ENCODE peak calls at places on chromosomes 6 and 20, in seven cellular contexts. P, R, Z, W, F, B and Y are unnamed samples. For H3K9me3, the result is how much of the 10 kb centered on the place peaks cover.

GRCh38 chr6:15017251-15017650 is 228.6 kb upstream of the JARID2 start:
- DNase-seq in P (peak), R (no peak), Z (no peak), W (no peak), F (peak), B (no peak), Y (peak)

GRCh38 chr20:45047581-45048119 is 53.3 kb downstream of the KCNS1 start:
- DNase-seq in P (no peak), R (no peak), Z (no peak), W (no peak), F (no peak), B (no peak), Y (no peak)

GRCh38 chr6:1545654-1546053 is 64.1 kb upstream of the FOXC1 start:
- DNase-seq in P (no peak), R (no peak), Z (no peak), W (no peak), F (no peak), B (no peak), Y (no peak)

GRCh38 chr6:152458648-152459047 is 178.5 kb downstream of the SYNE1 start:
- DNase-seq in P (no peak), R (no peak), Z (no peak), W (no peak), F (no peak), B (no peak), Y (no peak)

GRCh38 chr6:170245233-170245992 is 45.5 kb downstream of the DLL1 start:
- DNase-seq in P (no peak), R (no peak), Z (no peak), W (no peak), F (no peak), B (no peak), Y (no peak)

GRCh38 chr6:46832816-46833215 is 39.6 kb downstream of the MEP1A start:
- DNase-seq in P (no peak), R (no peak), Z (no peak), W (no peak), F (no peak), B (no peak), Y (no peak)

GRCh38 chr20:36988494-36988966 is 37.0 kb upstream of the SAMHD1 start:
- DNase-seq in P (no peak), R (no peak), Z (no peak), W (no peak), F (no peak), B (no peak), Y (no peak)

GRCh38 chr6:167907837-167908681 is 81.3 kb downstream of the AFDN start:
- DNase-seq in P (no peak), R (no peak), Z (no peak), W (no peak), F (peak), B (no peak), Y (no peak)

GRCh38 chr6:125078602-125079321 is 74.8 kb upstream of the TPD52L1 start:
- DNase-seq in P (no peak), R (no peak), Z (no peak), W (no peak), F (no peak), B (no peak), Y (no peak)

GRCh38 chr20:22407237-22408193 is 176.9 kb downstream of the FOXA2 start:
- DNase-seq in P (no peak), R (no peak), Z (no peak), W (no peak), F (no peak), B (no peak), Y (no peak)

GRCh38 chr20:33211817-33212424 is 5.2 kb upstream of the BPIFA3 start:
- DNase-seq in P (peak), R (peak), Z (peak), W (no peak), F (no peak), B (no peak), Y (peak)

GRCh38 chr20:61899971-61900370 is 165.7 kb downstream of the TAF4 start:
- DNase-seq in P (no peak), R (no peak), Z (no peak), W (no peak), F (no peak), B (no peak), Y (no peak)

DNA sequence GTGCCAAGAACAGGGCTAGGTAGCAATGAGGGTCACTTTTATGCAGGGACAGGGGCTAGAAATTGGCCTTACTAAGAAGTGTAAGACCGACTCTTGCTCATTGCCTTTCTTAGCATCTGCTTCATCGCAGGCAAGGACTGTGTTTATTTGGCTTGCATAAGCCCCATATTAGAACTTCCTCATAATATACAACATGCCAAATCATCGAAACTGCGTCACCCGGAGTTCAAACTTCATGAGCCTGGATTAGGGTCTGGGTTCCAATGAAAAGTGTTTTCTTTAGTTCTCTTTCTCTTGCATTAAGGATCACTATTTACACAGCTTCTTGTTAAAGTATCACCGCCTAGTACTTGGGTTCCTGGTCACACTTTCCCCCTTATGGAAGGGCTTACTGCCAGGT is 957 bp upstream of the SMAP1 start:
- DNase-seq in P (no peak), R (no peak), Z (no peak), W (no peak), F (no peak), B (no peak), Y (no peak)
- H3K4me3 ChIP-seq in P (no peak), R (peak), Z (peak), W (no peak), F (peak), B (no peak), Y (peak)

GRCh38 chr20:64010711-64011237 is 25.2 kb upstream of the C20orf204 start:
- DNase-seq in P (no peak), R (no peak), Z (no peak), W (no peak), F (no peak), B (peak), Y (no peak)

GRCh38 chr20:64011366-64011779 is 24.6 kb upstream of the C20orf204 start:
- DNase-seq in P (no peak), R (no peak), Z (no peak), W (no peak), F (no peak), B (no peak), Y (no peak)

GRCh38 chr20:64006902-64007301 is 26.0 kb downstream of the PRPF6 start:
- DNase-seq in P (no peak), R (no peak), Z (no peak), W (no peak), F (no peak), B (no peak), Y (no peak)

GRCh38 chr20:64006490-64006889 is 25.6 kb downstream of the PRPF6 start:
- DNase-seq in P (no peak), R (no peak), Z (no peak), W (no peak), F (no peak), B (no peak), Y (no peak)

GRCh38 chr20:64009811-64010387 is 26.1 kb upstream of the C20orf204 start:
- DNase-seq in P (no peak), R (no peak), Z (no peak), W (no peak), F (no peak), B (no peak), Y (no peak)
- H3K9me3 ChIP-seq in P (under half), R (under half), Z (under half), W (under half), F (under half), B (under half), Y (under half)

DNA sequence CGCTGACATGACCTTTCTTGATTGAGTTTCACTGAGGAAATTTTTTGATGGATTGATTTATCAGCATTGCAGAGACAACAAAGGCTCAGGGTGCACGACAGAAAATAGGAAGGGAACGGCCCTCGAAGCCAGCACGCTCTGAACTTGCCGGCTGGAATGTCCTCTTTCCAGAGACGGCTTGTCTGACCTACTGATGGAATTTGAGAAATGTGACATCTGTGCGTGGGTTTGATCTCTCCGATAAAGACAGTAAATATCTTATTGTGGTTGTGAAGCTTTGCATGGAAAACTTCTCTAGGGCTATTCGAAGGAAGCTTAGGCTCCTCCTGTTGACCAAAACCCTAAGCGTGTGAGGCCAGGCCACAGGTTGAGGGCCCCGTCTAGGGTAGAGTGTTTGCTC is 247.4 kb downstream of the ZNF217 start:
- DNase-seq in P (no peak), R (no peak), Z (no peak), W (no peak), F (no peak), B (no peak), Y (no peak)
- H3K27ac ChIP-seq in P (no peak), R (no peak), Z (no peak), W (no peak), F (no peak), B (no peak), Y (no peak)

GRCh38 chr6:37123957-37124729 is 45.8 kb upstream of the PIM1 start:
- DNase-seq in P (no peak), R (no peak), Z (no peak), W (no peak), F (no peak), B (no peak), Y (no peak)

GRCh38 chr6:37127961-37128862 is 41.7 kb upstream of the PIM1 start:
- DNase-seq in P (no peak), R (no peak), Z (no peak), W (no peak), F (no peak), B (no peak), Y (no peak)

GRCh38 chr6:37126554-37126906 is 43.4 kb upstream of the PIM1 start:
- DNase-seq in P (no peak), R (no peak), Z (no peak), W (no peak), F (no peak), B (no peak), Y (no peak)

GRCh38 chr6:37126961-37127360 is 43.0 kb upstream of the PIM1 start:
- DNase-seq in P (no peak), R (no peak), Z (no peak), W (no peak), F (no peak), B (no peak), Y (no peak)

GRCh38 chr6:37125779-37126553 is 44.0 kb upstream of the PIM1 start:
- DNase-seq in P (peak), R (no peak), Z (no peak), W (no peak), F (no peak), B (no peak), Y (no peak)
- H3K4me3 ChIP-seq in P (peak), R (no peak), Z (no peak), W (no peak), F (no peak), B (no peak), Y (no peak)